ENCODE peak calls at places on chromosomes 1 and 21, in five cellular contexts. P is omental fat pad, U is body of pancreas, G is GM23338, T is neural crest cell. E is an unnamed sample.

GRCh38 chr21:37537391-37537996 is 170.9 kb downstream of the DYRK1A start:
- DNase-seq in T (no peak), P (no peak), G (no peak), U (no peak), E (no peak)

GRCh38 chr21:21200939-21201610 is 202.9 kb downstream of the NCAM2 start:
- DNase-seq in P (no peak), T (no peak), G (no peak), U (no peak), E (no peak)

GRCh38 chr21:45111703-45112102 is 37.3 kb downstream of the ADARB1 start:
- DNase-seq in P (no peak), T (no peak), U (no peak), G (no peak), E (no peak)

GRCh38 chr21:42120056-42120903 is 49.2 kb downstream of the UMODL1 start:
- DNase-seq in P (no peak), G (no peak), U (no peak), T (no peak), E (no peak)

GRCh38 chr21:45283019-45283610 is 4.6 kb downstream of the POFUT2 start:
- DNase-seq in U (no peak), P (no peak), T (no peak), G (no peak), E (no peak)

GRCh38 chr21:43851593-43851992 is 13.4 kb upstream of the AGPAT3 start:
- DNase-seq in T (no peak), G (no peak), P (no peak), U (no peak), E (no peak)

GRCh38 chr1:231590453-231591198 is 36.0 kb upstream of the DISC1 start:
- DNase-seq in T (peak), G (peak), P (no peak), U (peak), E (no peak)

GRCh38 chr21:30234050-30234449 is 18.2 kb upstream of the CLDN8 start:
- DNase-seq in G (no peak), T (no peak), U (no peak), P (no peak), E (no peak)

GRCh38 chr1:43238104-43238503 is 31.7 kb upstream of the TMEM125 start:
- DNase-seq in U (peak), T (peak), G (peak), P (no peak), E (no peak)

GRCh38 chr1:169106921-169107672 is 607 bp downstream of the ATP1B1 start:
- DNase-seq in T (no peak), G (peak), P (no peak), U (peak), E (no peak)

GRCh38 chr1:227002531-227003049 is 62.5 kb downstream of the COQ8A start:
- DNase-seq in U (no peak), P (no peak), T (no peak), G (no peak), E (no peak)

GRCh38 chr21:17440955-17441354 is 71.9 kb upstream of the CXADR start:
- DNase-seq in T (no peak), P (no peak), G (no peak), U (no peak), E (no peak)

GRCh38 chr1:218480137-218480536 is 135.0 kb downstream of the TGFB2 start:
- DNase-seq in P (no peak), G (no peak), U (no peak), T (no peak), E (no peak)

GRCh38 chr1:28917757-28918118 is 3.4 kb downstream of the EPB41 start:
- DNase-seq in T (no peak), P (no peak), G (no peak), U (no peak), E (no peak)

GRCh38 chr1:233245191-233245765 is 50.2 kb downstream of the PCNX2 start:
- DNase-seq in P (no peak), T (no peak), G (no peak), U (no peak), E (no peak)

GRCh38 chr1:39992888-39993287 is 37.9 kb downstream of the MFSD2A start:
- DNase-seq in U (no peak), P (no peak), T (no peak), G (no peak), E (no peak)

GRCh38 chr1:203428981-203429599 is 46.5 kb upstream of the PRELP start:
- DNase-seq in P (no peak), T (no peak), G (no peak), U (no peak), E (no peak)

GRCh38 chr1:80961464-80962190 is 839.1 kb upstream of the ADGRL2 start:
- DNase-seq in U (no peak), G (no peak), T (no peak), P (no peak), E (no peak)

GRCh38 chr1:23020731-23021130 is 1.5 kb downstream of the KDM1A start:
- DNase-seq in U (no peak), G (peak), T (no peak), P (no peak), E (no peak)

GRCh38 chr1:26942656-26943055 is 17.6 kb downstream of the KDF1 start:
- DNase-seq in P (no peak), G (no peak), U (no peak), T (no peak), E (no peak)

GRCh38 chr1:91011726-91012125 is 10.1 kb downstream of the ZNF644 start:
- DNase-seq in T (no peak), P (no peak), U (no peak), G (no peak), E (no peak)

GRCh38 chr1:200153277-200154055 is 126.0 kb downstream of the NR5A2 start:
- DNase-seq in G (no peak), U (no peak), T (no peak), P (no peak), E (no peak)

GRCh38 chr1:199067483-199067882 is 428.6 kb downstream of the PTPRC start:
- DNase-seq in G (no peak), P (no peak), T (no peak), U (no peak), E (no peak)

GRCh38 chr21:21612446-21612845 is 614.2 kb downstream of the NCAM2 start:
- DNase-seq in T (no peak), G (peak), P (no peak), U (no peak), E (no peak)

GRCh38 chr1:219500327-219500897 is 112.5 kb downstream of the ZC3H11B start:
- DNase-seq in U (no peak), G (no peak), T (no peak), P (no peak), E (no peak)

GRCh38 chr1:118973536-118974160 is 14.5 kb downstream of the TBX15 start:
- DNase-seq in U (no peak), P (no peak), T (no peak), G (no peak), E (no peak)

GRCh38 chr1:116569776-116570357 is 959 bp downstream of the CD58 start:
- DNase-seq in P (no peak), T (no peak), U (peak), G (peak), E (no peak)

GRCh38 chr1:107198581-107198980 is 57.7 kb downstream of the NTNG1 start:
- DNase-seq in T (no peak), G (no peak), P (no peak), U (no peak), E (no peak)

GRCh38 chr1:206633708-206634121 is 1.6 kb upstream of the DYRK3 start:
- DNase-seq in U (no peak), G (no peak), T (no peak), P (no peak), E (no peak)
- TF ChIP-seq CTCF in U (no peak), G (no peak), T (no peak), P (no peak), E (peak)

DNA sequence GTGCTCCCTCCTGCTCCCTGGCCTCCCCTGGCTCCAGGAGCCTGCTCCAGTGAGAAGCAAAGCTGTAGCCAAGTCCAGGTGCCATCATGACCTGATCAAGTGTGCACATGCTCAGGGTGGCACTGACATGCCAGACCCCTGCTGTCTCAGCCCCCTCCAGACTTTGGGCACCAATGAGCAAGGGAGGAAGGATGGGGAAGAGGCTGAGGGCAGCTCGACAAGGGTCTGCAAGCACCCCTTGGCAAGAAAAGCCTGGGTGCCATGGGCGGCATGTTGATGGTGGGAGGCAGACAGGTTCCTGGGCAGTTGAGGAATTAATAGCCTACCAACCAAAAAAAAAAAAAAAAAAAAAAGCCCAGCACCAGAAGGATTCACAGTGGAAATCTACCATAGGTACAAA is 942.6 kb upstream of the PRMT6 start:
- DNase-seq in G (no peak), P (no peak), U (no peak), T (no peak), E (no peak)
- TF ChIP-seq CTCF in G (no peak), P (no peak), U (no peak), T (no peak), E (no peak)

GRCh38 chr21:15443740-15444117 is 286.1 kb upstream of the USP25 start:
- DNase-seq in P (no peak), G (no peak), T (no peak), U (no peak), E (no peak)

GRCh38 chr21:15446193-15446592 is 283.6 kb upstream of the USP25 start:
- DNase-seq in U (no peak), P (no peak), G (peak), T (no peak), E (no peak)

GRCh38 chr21:15445327-15445726 is 284.5 kb upstream of the USP25 start:
- DNase-seq in U (no peak), P (no peak), T (no peak), G (peak), E (no peak)

GRCh38 chr21:15442743-15443142 is 287.0 kb upstream of the USP25 start:
- DNase-seq in U (no peak), T (no peak), G (no peak), P (no peak), E (no peak)

GRCh38 chr21:15444118-15444960 is 285.4 kb upstream of the USP25 start:
- DNase-seq in T (no peak), P (no peak), G (peak), U (no peak), E (no peak)
- TF ChIP-seq CTCF in T (no peak), P (no peak), G (no peak), U (no peak), E (no peak)

DNA sequence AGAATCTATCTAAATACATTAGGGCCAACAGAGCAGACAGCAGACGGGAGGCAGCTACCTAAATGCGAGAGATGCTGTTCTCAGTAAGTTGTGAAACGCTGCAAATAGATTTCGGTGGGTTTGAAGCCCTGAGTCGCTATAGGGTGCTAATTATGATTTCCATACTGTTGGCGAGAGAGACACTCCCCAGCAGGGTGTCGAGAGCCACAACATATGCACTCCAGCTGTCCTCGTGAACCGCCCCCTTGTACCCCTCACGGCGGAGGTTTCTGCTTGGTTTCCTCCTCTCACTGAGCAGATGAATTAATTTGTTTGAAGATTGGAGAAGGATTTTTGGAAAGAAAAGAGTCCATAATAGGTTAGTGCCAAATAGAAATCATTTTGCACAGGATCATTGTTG is 326.5 kb upstream of the CAMK1G start:
- DNase-seq in P (no peak), U (no peak), G (no peak), T (no peak), E (no peak)
- TF ChIP-seq CTCF in P (no peak), U (no peak), G (no peak), T (no peak), E (no peak)

GRCh38 chr1:87149166-87150065 is 179.3 kb upstream of the LMO4 start:
- DNase-seq in U (no peak), P (no peak), G (peak), T (no peak), E (no peak)

GRCh38 chr1:87150143-87150542 is 178.5 kb upstream of the LMO4 start:
- DNase-seq in P (no peak), U (no peak), G (no peak), T (no peak), E (no peak)

GRCh38 chr1:87148670-87149069 is 180.0 kb upstream of the LMO4 start:
- DNase-seq in T (no peak), P (no peak), G (no peak), U (no peak), E (no peak)

GRCh38 chr1:87154351-87154750 is 174.3 kb upstream of the LMO4 start:
- DNase-seq in T (no peak), G (no peak), P (no peak), U (no peak), E (no peak)

GRCh38 chr1:87151500-87152421 is 176.9 kb upstream of the LMO4 start:
- DNase-seq in T (peak), P (peak), U (peak), G (peak), E (peak)
- TF ChIP-seq CTCF in T (peak), P (no peak), U (no peak), G (peak), E (no peak)